ENCODE peak calls at places on chromosome 4, in ten cellular contexts. A, Y, U, H, T, Z, S, C, I and Q are unnamed samples.

GRCh38 chr4:55074386-55074785 is 51.0 kb downstream of the KDR start:
- DNase-seq in A (peak), Y (no peak), U (no peak), H (no peak), T (no peak), Z (no peak), S (peak), C (no peak), I (no peak), Q (no peak)

GRCh38 chr4:159046683-159047082 is 56.2 kb upstream of the RAPGEF2 start:
- DNase-seq in A (peak), Y (no peak), U (no peak), H (no peak), T (no peak), Z (no peak), S (no peak), C (no peak), I (no peak), Q (no peak)

GRCh38 chr4:182240161-182241130 is 2.8 kb upstream of the TENM3 start:
- DNase-seq in A (peak), Y (no peak), U (no peak), H (peak), T (no peak), Z (peak), S (peak), C (no peak), I (no peak), Q (no peak)

GRCh38 chr4:57156242-57156990 is 46.2 kb upstream of the IGFBP7 start:
- DNase-seq in A (no peak), Y (no peak), U (no peak), H (peak), T (peak), Z (peak), S (no peak), C (no peak), I (no peak), Q (no peak)

GRCh38 chr4:8597791-8598190 is 5.2 kb downstream of the CPZ start:
- DNase-seq in A (no peak), Y (no peak), U (no peak), H (no peak), T (no peak), Z (no peak), S (no peak), C (no peak), I (no peak), Q (peak)

GRCh38 chr4:95546866-95547707 is 1.7 kb downstream of the UNC5C start:
- DNase-seq in A (no peak), Y (no peak), U (no peak), H (no peak), T (peak), Z (no peak), S (no peak), C (no peak), I (no peak), Q (no peak)

GRCh38 chr4:92328095-92328494 is 24.3 kb downstream of the GRID2 start:
- DNase-seq in A (no peak), Y (no peak), U (no peak), H (no peak), T (no peak), Z (no peak), S (no peak), C (no peak), I (no peak), Q (no peak)

GRCh38 chr4:108247511-108248088 is 78.9 kb upstream of the LEF1 start:
- DNase-seq in A (no peak), Y (no peak), U (no peak), H (no peak), T (peak), Z (no peak), S (no peak), C (no peak), I (peak), Q (peak)

GRCh38 chr4:25813705-25814104 is 49.1 kb downstream of the SEL1L3 start:
- DNase-seq in A (peak), Y (no peak), U (no peak), H (peak), T (peak), Z (no peak), S (peak), C (no peak), I (no peak), Q (no peak)

GRCh38 chr4:100462206-100462605 is 55.6 kb downstream of the EMCN start:
- DNase-seq in A (no peak), Y (no peak), U (no peak), H (peak), T (peak), Z (peak), S (peak), C (no peak), I (no peak), Q (no peak)

GRCh38 chr4:177190995-177191568 is 118.6 kb upstream of the NEIL3 start:
- DNase-seq in A (peak), Y (no peak), U (peak), H (peak), T (peak), Z (no peak), S (peak), C (no peak), I (no peak), Q (no peak)

GRCh38 chr4:76624271-76624681 is 189.2 kb downstream of the SHROOM3 start:
- DNase-seq in A (peak), Y (no peak), U (peak), H (peak), T (peak), Z (no peak), S (peak), C (no peak), I (peak), Q (no peak)

GRCh38 chr4:55018521-55018920 is 106.9 kb downstream of the KDR start:
- DNase-seq in A (peak), Y (no peak), U (no peak), H (peak), T (peak), Z (no peak), S (no peak), C (no peak), I (no peak), Q (no peak)

DNA sequence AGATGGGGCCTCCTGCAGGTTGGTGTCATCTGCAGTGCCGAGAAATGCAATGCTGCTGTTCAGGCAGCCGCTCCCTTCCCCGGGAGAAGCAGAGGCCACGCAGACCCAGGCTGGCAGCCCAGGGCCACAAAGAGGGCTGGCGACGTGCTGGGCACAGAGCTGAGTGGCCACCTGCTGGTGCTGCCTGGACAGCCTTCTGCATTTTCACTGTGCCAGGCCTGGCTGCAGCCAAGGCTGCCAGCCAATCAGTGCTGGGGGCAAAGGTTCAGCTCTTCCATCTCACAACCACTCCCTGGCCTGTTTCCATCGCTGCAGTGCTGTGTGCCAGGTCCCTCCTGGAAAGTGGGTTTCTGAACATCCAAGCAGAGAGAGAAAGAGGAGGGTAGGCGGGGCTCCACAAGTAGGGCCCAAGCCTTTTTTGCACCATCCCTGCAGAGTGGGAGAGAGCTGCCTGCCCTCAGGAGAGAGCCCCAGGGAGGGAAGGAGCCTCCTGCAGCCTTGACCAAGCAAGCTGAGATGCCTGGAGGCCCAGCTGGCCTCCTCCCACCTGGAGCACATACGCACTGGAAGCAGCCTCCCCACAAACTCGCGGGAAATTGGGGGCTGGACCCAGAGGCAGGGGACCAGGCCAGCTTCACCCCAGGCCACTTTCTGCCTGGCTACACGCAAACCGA is 20.1 kb downstream of the ADRA2C start:
- DNase-seq in A (no peak), Y (no peak), U (no peak), H (no peak), T (no peak), Z (no peak), S (no peak), C (no peak), I (peak), Q (peak)
- TF ChIP-seq CTCF in A (no peak), Y (no peak), U (no peak), H (no peak), T (no peak), Z (no peak), S (no peak), C (no peak), I (peak), Q (no peak)

GRCh38 chr4:7487998-7488671 is 53.4 kb upstream of the PSAPL1 start:
- DNase-seq in A (no peak), Y (no peak), U (no peak), H (no peak), T (no peak), Z (no peak), S (no peak), C (no peak), I (no peak), Q (no peak)
- TF ChIP-seq CTCF in A (no peak), Y (no peak), U (no peak), H (no peak), T (no peak), Z (no peak), S (no peak), C (no peak), I (no peak), Q (no peak)

DNA sequence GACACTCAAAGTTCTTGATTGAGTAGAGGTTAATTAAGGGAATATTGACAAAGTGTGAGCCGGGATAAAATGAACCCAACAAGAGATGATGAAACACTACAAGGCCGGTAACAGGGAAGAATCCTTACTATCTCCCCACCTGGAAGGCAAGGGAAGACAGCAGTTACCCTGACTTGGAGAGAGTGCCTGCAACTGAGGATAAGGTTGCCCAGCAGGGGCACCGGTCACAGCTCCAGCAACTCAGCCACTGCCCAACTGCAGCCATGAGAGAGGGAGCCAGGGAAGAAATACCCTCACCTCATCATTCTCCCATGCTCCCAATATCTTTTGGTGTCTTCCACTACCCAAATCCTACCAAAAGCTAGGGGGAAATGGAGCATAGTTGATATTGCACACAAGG is 212.7 kb downstream of the KCTD8 start:
- DNase-seq in A (no peak), Y (no peak), U (no peak), H (no peak), T (no peak), Z (no peak), S (no peak), C (no peak), I (no peak), Q (no peak)
- TF ChIP-seq CTCF in A (no peak), Y (no peak), U (no peak), H (no peak), T (no peak), Z (no peak), S (no peak), C (no peak), I (no peak), Q (no peak)

GRCh38 chr4:113153529-113154101 is 104.2 kb downstream of the ANK2 start:
- DNase-seq in A (peak), Y (no peak), U (no peak), H (no peak), T (peak), Z (no peak), S (peak), C (no peak), I (no peak), Q (no peak)
- TF ChIP-seq CTCF in A (peak), Y (no peak), U (no peak), H (no peak), T (no peak), Z (no peak), S (no peak), C (no peak), I (no peak), Q (no peak)

GRCh38 chr4:89307185-89307445 is 485 bp downstream of the GPRIN3 start:
- DNase-seq in A (no peak), Y (no peak), U (no peak), H (no peak), T (no peak), Z (no peak), S (no peak), C (no peak), I (no peak), Q (no peak)

GRCh38 chr4:89308161-89308500 is 531 bp upstream of the GPRIN3 start:
- DNase-seq in A (no peak), Y (no peak), U (no peak), H (no peak), T (no peak), Z (no peak), S (no peak), C (no peak), I (no peak), Q (no peak)

GRCh38 chr4:89306486-89307184 is 965 bp downstream of the GPRIN3 start:
- DNase-seq in A (no peak), Y (no peak), U (no peak), H (no peak), T (no peak), Z (no peak), S (no peak), C (no peak), I (no peak), Q (no peak)

GRCh38 chr4:89305712-89306437 is 1.7 kb downstream of the GPRIN3 start:
- DNase-seq in A (peak), Y (peak), U (no peak), H (no peak), T (peak), Z (no peak), S (peak), C (no peak), I (no peak), Q (no peak)

DNA sequence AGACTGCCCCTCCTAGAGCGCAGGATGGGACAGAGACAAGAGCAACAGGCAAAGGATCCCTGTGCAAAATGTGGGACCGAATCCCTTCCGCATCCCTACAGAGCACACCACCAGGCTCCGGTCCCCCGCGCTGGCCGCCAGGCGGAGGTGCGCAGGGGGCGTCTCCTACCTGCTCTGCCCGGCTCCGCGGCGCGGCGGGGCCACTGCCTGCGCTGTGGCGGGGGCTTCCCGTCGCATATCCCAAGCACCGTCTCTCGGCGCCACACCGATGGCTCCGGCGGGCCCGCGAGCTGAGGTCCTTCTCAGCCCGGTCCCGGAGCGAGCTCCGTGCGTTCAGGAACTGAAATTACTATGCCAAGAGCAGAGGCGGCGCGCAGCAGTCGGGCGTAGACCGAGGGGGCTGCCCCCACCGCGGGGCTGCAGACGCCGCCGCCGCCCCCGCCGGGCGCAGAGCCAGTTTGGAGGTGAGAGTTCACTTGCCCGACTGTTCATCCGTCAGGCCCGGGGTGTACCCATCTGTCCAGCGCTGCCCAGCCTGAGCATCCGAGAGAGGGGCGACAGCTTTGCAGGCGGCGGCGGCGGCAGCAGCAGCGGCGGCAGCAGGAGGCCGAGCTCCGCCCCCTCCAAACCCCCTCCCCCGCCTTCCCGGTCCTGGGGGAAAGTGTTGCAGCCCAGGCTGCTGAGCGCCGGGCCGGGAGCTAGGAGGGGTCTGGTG is at the start of gene GPRIN3:
- DNase-seq in A (peak), Y (no peak), U (no peak), H (no peak), T (no peak), Z (no peak), S (peak), C (no peak), I (peak), Q (peak)
- TF ChIP-seq CTCF in A (no peak), Y (no peak), U (no peak), H (no peak), T (no peak), Z (no peak), S (no peak), C (no peak), I (no peak), Q (no peak)

DNA sequence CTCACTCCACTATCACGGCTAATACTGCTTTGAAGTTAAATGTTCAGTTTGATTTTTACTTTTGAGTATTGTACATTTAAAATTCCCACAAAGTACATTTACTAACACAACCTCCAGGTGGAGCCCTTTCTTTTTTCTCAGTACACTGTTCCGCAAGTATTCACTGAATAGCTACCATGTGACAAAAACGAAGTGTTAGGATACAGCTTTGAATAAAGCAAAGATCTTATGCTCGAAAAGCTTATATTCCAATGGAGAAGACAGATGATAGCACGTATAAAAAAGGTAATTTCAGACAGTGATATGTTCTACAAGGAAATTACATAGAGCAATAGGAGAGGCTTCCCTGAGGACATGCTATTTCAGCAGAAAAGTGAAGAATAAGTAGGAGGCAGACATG is 60.7 kb upstream of the ABCG2 start:
- DNase-seq in A (peak), Y (no peak), U (peak), H (peak), T (peak), Z (peak), S (peak), C (peak), I (no peak), Q (no peak)
- TF ChIP-seq CTCF in A (peak), Y (peak), U (peak), H (peak), T (peak), Z (peak), S (peak), C (peak), I (peak), Q (peak)

DNA sequence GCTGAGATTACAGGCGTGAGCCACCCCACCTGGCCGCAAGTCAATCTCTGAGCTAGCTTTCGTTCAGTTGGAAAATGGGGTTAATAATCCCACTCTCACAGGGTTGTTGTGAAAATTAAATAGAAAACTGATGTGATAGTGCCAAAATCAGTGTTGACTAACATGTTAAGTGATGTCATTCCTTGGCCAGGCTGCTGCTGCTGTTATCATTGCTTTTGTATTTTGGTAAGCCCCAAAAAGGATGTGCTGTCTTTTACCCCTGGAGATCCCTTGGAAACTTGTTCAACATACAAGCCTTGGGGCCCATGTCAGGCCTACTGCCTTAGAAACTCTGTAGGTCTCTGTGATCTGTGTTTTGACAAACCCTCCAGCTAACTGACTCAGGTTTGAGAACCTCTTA is 106.3 kb downstream of the AFF1 start:
- DNase-seq in A (peak), Y (no peak), U (no peak), H (peak), T (no peak), Z (no peak), S (peak), C (no peak), I (no peak), Q (no peak)
- TF ChIP-seq CTCF in A (no peak), Y (no peak), U (no peak), H (no peak), T (no peak), Z (no peak), S (no peak), C (no peak), I (no peak), Q (no peak)

GRCh38 chr4:138175337-138175794 is 66.8 kb downstream of the SLC7A11 start:
- DNase-seq in A (peak), Y (no peak), U (no peak), H (peak), T (no peak), Z (no peak), S (peak), C (no peak), I (peak), Q (no peak)
- TF ChIP-seq CTCF in A (peak), Y (no peak), U (no peak), H (peak), T (no peak), Z (no peak), S (peak), C (no peak), I (no peak), Q (no peak)

GRCh38 chr4:150217192-150217591 is 138.9 kb downstream of the DCLK2 start:
- DNase-seq in A (peak), Y (no peak), U (no peak), H (peak), T (peak), Z (peak), S (peak), C (no peak), I (no peak), Q (no peak)
- TF ChIP-seq CTCF in A (peak), Y (no peak), U (peak), H (peak), T (peak), Z (peak), S (peak), C (peak), I (no peak), Q (no peak)

DNA sequence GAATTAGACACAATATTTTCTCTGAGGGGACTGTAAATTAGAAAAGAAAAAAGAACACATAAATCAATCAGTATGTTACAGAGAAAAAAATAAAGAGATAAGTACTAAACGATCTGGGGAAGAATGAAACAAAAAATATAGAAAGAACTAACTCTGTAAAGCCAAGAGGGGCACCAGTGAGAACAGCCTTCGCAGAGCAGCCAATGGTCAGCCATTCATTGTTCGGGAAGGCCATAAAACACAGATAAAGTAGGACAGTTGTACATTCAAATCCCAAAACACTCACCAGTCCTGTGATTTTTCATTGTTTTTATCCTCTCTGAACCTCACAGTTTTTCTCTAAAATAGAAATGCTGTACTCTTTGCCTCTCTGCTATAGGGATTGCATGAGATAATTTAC is 127.9 kb downstream of the NEK1 start:
- DNase-seq in A (peak), Y (no peak), U (no peak), H (peak), T (no peak), Z (no peak), S (peak), C (no peak), I (no peak), Q (no peak)
- TF ChIP-seq CTCF in A (peak), Y (no peak), U (no peak), H (peak), T (no peak), Z (no peak), S (peak), C (no peak), I (no peak), Q (no peak)